ENCODE peak calls at places on chromosome 1, in six cellular contexts. N, V, O, Z, F and J are unnamed samples. For H3K27me3, the result is how much of the 10 kb centered on the place peaks cover.

GRCh38 chr1:55155522-55155921 is 59.6 kb downstream of the USP24 start:
- DNase-seq in N (peak), V (no peak), O (no peak), Z (peak), F (peak), J (no peak)

GRCh38 chr1:177270863-177271262 is 100.1 kb downstream of the BRINP2 start:
- DNase-seq in N (no peak), V (no peak), O (no peak), Z (no peak), F (no peak), J (no peak)

GRCh38 chr1:16926491-16927195 is 4.9 kb downstream of the CROCC start:
- DNase-seq in N (no peak), V (no peak), O (no peak), Z (no peak), F (no peak), J (no peak)

GRCh38 chr1:197958438-197958837 is 41.3 kb downstream of the LHX9 start:
- DNase-seq in N (no peak), V (no peak), O (no peak), Z (no peak), F (no peak), J (no peak)

GRCh38 chr1:174777262-174777661 is 222.5 kb upstream of the CACYBP start:
- DNase-seq in N (no peak), V (no peak), O (no peak), Z (no peak), F (no peak), J (no peak)

GRCh38 chr1:241485554-241485992 is 34.0 kb downstream of the FH start:
- DNase-seq in N (no peak), V (no peak), O (peak), Z (peak), F (peak), J (no peak)

GRCh38 chr1:63713627-63714481 is 60.0 kb upstream of the ROR1 start:
- DNase-seq in N (no peak), V (no peak), O (peak), Z (peak), F (no peak), J (no peak)

GRCh38 chr1:169729991-169730390 is 3.9 kb downstream of the SELE start:
- DNase-seq in N (no peak), V (no peak), O (no peak), Z (no peak), F (no peak), J (no peak)

GRCh38 chr1:203217139-203217621 is 12.3 kb downstream of the CHIT1 start:
- DNase-seq in N (no peak), V (no peak), O (no peak), Z (peak), F (no peak), J (no peak)

DNA sequence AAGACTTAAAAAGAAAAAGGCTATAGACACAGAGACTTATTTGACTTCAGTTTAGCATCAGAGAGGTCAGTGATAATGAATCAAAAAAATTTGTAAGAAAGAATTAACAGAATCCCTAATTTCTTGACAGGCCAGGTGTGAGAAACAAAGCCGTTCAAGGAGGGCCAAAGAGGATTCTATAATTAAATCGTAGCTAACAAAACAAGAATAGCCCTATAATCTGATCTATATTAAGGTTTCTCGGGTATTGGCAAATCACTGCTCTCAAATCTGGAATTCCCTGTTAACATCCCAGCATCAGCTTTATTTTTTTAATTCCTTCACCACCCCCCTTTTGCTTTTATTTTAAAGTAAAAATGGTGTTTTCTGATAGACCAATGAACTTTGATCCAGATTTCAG is 60.3 kb downstream of the PUM1 start:
- DNase-seq in N (no peak), V (no peak), O (no peak), Z (no peak), F (no peak), J (no peak)
- H3K27me3 ChIP-seq in N (under half), V (under half), O (under half), Z (under half), F (under half), J (under half)

GRCh38 chr1:906532-907420 is 16.9 kb upstream of the SAMD11 start:
- DNase-seq in N (peak), V (no peak), O (peak), Z (peak), F (no peak), J (peak)
- H3K27me3 ChIP-seq in N (under half), V (under half), O (under half), Z (under half), F (under half), J (under half)

DNA sequence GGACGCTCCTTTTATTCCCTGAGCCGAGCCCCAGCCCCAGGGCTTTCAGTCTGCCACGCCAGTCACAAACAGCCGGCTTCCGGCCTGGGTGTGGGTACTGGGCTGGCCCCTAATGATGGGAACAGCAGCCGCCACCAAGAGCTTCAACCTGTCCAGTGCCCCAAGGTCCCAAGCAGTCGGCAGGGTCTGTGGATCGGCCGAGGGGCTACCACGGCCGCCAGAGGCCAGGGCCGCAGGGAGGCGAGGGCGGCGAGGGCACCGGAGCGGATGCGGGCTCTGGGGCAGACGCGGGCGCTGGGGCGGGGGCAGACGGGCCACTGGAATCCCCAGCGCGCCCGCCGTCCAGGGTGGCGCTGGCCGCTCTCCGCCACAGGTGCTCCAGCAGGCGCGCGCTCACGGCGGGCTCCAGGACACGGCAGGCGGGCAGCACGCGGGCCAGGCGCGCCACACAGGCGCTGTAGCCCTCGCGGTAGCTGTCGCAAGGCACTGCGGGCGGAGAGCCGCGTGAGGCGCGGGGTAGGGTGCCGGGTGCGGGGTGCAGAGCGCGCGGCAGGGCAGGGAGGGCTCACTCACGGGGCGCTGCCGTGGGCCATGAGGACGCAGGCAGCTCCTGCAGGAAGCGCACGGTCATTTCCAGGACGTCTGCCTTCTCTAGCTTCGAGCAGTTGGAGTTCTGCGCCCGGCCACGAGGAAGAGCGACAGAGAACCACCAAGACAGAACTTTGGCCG is 887 bp downstream of the HES2 start:
- DNase-seq in N (no peak), V (no peak), O (no peak), Z (no peak), F (no peak), J (no peak)
- H3K27me3 ChIP-seq in N (half or more), V (under half), O (half or more), Z (half or more), F (under half), J (under half)

GRCh38 chr1:4973341-4973740 is 318.9 kb downstream of the AJAP1 start:
- DNase-seq in N (no peak), V (no peak), O (no peak), Z (no peak), F (no peak), J (no peak)
- H3K27me3 ChIP-seq in N (under half), V (under half), O (under half), Z (under half), F (under half), J (under half)

GRCh38 chr1:156655151-156655903 is 13.4 kb downstream of the BCAN start:
- DNase-seq in N (no peak), V (no peak), O (no peak), Z (no peak), F (no peak), J (no peak)
- H3K27me3 ChIP-seq in N (under half), V (under half), O (under half), Z (under half), F (under half), J (under half)

GRCh38 chr1:167059729-167060107 is 30.5 kb downstream of the GPA33 start:
- DNase-seq in N (no peak), V (no peak), O (no peak), Z (no peak), F (no peak), J (no peak)
- H3K27me3 ChIP-seq in N (under half), V (under half), O (under half), Z (under half), F (under half), J (under half)

GRCh38 chr1:225155555-225155954 is 226.1 kb downstream of the DNAH14 start:
- DNase-seq in N (no peak), V (no peak), O (no peak), Z (no peak), F (no peak), J (no peak)

GRCh38 chr1:225146478-225146877 is 217.0 kb downstream of the DNAH14 start:
- DNase-seq in N (no peak), V (no peak), O (no peak), Z (peak), F (no peak), J (no peak)

GRCh38 chr1:225156254-225156653 is 226.8 kb downstream of the DNAH14 start:
- DNase-seq in N (no peak), V (no peak), O (no peak), Z (no peak), F (peak), J (no peak)

GRCh38 chr1:225152061-225152460 is 222.6 kb downstream of the DNAH14 start:
- DNase-seq in N (no peak), V (no peak), O (no peak), Z (no peak), F (no peak), J (no peak)
- H3K27me3 ChIP-seq in N (under half), V (under half), O (under half), Z (under half), F (under half), J (under half)